ENCODE peak calls at places on chromosomes 7 and 10, in eight cellular contexts. O is pancreas, E is nephron progenitor cell, M is mucosa of descending colon, J is GOT3, H is RCC 7860, Y is A549, W is EH. V is an unnamed sample.

GRCh38 chr10:73743905-73744689 is at the start of gene SEC24C:
- DNase-seq in H (peak; percentile 90), Y (peak; percentile 96), M (peak; percentile 97), O (peak; percentile 98), J (peak; percentile 95), W (peak; percentile 97), E (peak; percentile 92), V (peak; percentile 95)

GRCh38 chr7:37201003-37201875 is 247.4 kb downstream of the ELMO1 start:
- DNase-seq in O (peak; percentile 88), E (peak; percentile 83), Y (peak; percentile 70), M (peak; percentile 89), J (peak; percentile 50), H (peak; percentile 56), W (peak; percentile 74), V (peak; percentile 80)

GRCh38 chr10:132617781-132618052 is 80.1 kb downstream of the INPP5A start:
- DNase-seq in E (no peak), O (no peak), M (no peak), W (no peak), J (no peak), H (no peak), Y (no peak), V (no peak)

GRCh38 chr10:48545462-48546145 is 59.3 kb downstream of the ARHGAP22 start:
- DNase-seq in J (no peak), O (no peak), H (no peak), E (no peak), M (no peak), Y (no peak), W (no peak), V (no peak)

GRCh38 chr7:2937701-2938513 is 93.8 kb upstream of the GNA12 start:
- DNase-seq in Y (no peak), O (no peak), J (no peak), M (no peak), H (no peak), E (no peak), W (no peak), V (peak; percentile 70)

GRCh38 chr10:104614245-104614831 is 26.8 kb upstream of the SORCS3 start:
- DNase-seq in E (peak; percentile 18), J (no peak), O (no peak), M (peak; percentile 24), Y (peak; percentile 38), W (peak; percentile 41), H (peak; percentile 20), V (no peak)

GRCh38 chr10:124464028-124464751 is 2.6 kb downstream of the LHPP start:
- DNase-seq in J (no peak), H (no peak), E (no peak), M (no peak), W (no peak), O (no peak), Y (no peak), V (peak; percentile 76)

GRCh38 chr10:986881-987634 is 1.2 kb upstream of the GTPBP4 start:
- DNase-seq in J (no peak), H (peak; percentile 89), E (no peak), M (no peak), Y (no peak), W (peak; percentile 94), O (no peak), V (no peak)

GRCh38 chr7:31251441-31251840 is 89.1 kb downstream of the NEUROD6 start:
- DNase-seq in E (no peak), Y (no peak), J (no peak), M (no peak), H (no peak), O (no peak), W (no peak), V (no peak)

GRCh38 chr7:23347682-23348180 is 48.6 kb downstream of the MALSU1 start:
- DNase-seq in W (peak; percentile 93), Y (peak; percentile 60), M (no peak), J (no peak), E (no peak), H (peak; percentile 38), O (no peak), V (no peak)

GRCh38 chr10:29480281-29480954 is 154.4 kb downstream of the SVIL start:
- DNase-seq in J (no peak), H (peak; percentile 94), E (no peak), M (no peak), W (no peak), Y (no peak), O (no peak), V (no peak)

GRCh38 chr7:17275749-17276671 is 22.4 kb upstream of the AHR start:
- DNase-seq in J (no peak), W (peak; percentile 96), O (no peak), H (peak; percentile 90), M (no peak), E (no peak), Y (peak; percentile 77), V (no peak)

GRCh38 chr10:92972066-92972870 is 88.3 kb upstream of the CYP26C1 start:
- DNase-seq in J (no peak), E (no peak), W (peak; percentile 92), O (no peak), H (peak; percentile 76), M (peak; percentile 8), Y (peak; percentile 75), V (no peak)

GRCh38 chr10:24463683-24464426 is 254.9 kb downstream of the KIAA1217 start:
- DNase-seq in E (no peak), H (peak; percentile 87), Y (peak; percentile 16), W (peak; percentile 93), M (peak; percentile 67), J (peak; percentile 15), O (no peak), V (peak; percentile 40)

GRCh38 chr7:55121249-55121648 is 102.4 kb downstream of the EGFR start:
- DNase-seq in J (no peak), M (no peak), Y (no peak), O (no peak), H (no peak), E (no peak), W (no peak), V (no peak)

GRCh38 chr10:44859546-44860285 is 51.4 kb upstream of the TMEM72 start:
- DNase-seq in H (no peak), E (no peak), M (no peak), Y (no peak), W (no peak), J (no peak), O (no peak), V (no peak)

GRCh38 chr10:85643839-85644525 is 722.6 kb downstream of the GRID1 start:
- DNase-seq in Y (peak; percentile 84), E (no peak), H (peak; percentile 96), W (no peak), M (no peak), O (no peak), J (no peak), V (no peak)

GRCh38 chr10:76420725-76421124 is 989.3 kb downstream of the LRMDA start:
- DNase-seq in H (no peak), Y (no peak), E (no peak), J (no peak), W (no peak), O (no peak), M (no peak), V (no peak)

GRCh38 chr7:121486590-121486989 is 90.5 kb upstream of the FAM3C start:
- DNase-seq in E (no peak), H (no peak), W (no peak), O (no peak), J (no peak), M (no peak), Y (no peak), V (no peak)

GRCh38 chr7:19294629-19295028 is 149.4 kb upstream of the FERD3L start:
- DNase-seq in H (no peak), W (peak; percentile 85), Y (no peak), J (no peak), O (no peak), M (no peak), E (no peak), V (no peak)

GRCh38 chr10:109952526-109952925 is 29.2 kb upstream of the XPNPEP1 start:
- DNase-seq in M (no peak), W (no peak), E (no peak), J (no peak), Y (no peak), H (no peak), O (no peak), V (no peak)

GRCh38 chr10:123967626-123968243 is 76.1 kb upstream of the CPXM2 start:
- DNase-seq in J (peak; percentile 36), Y (peak; percentile 58), M (peak; percentile 79), W (peak; percentile 63), H (peak; percentile 23), E (peak; percentile 90), O (peak; percentile 84), V (peak; percentile 70)

GRCh38 chr7:42645906-42646305 is 266.0 kb downstream of the C7orf25 start:
- DNase-seq in O (no peak), J (no peak), E (no peak), H (no peak), Y (no peak), M (no peak), W (no peak), V (no peak)

GRCh38 chr7:5501465-5501864 is 77.8 kb upstream of the TNRC18 start:
- DNase-seq in M (no peak), W (no peak), E (no peak), H (no peak), J (no peak), O (no peak), Y (no peak), V (no peak)

GRCh38 chr7:12712236-12712635 is 24.8 kb downstream of the ARL4A start:
- DNase-seq in Y (no peak), J (no peak), O (no peak), H (no peak), M (no peak), W (peak; percentile 29), E (no peak), V (no peak)

GRCh38 chr7:66741-67140 is 125.6 kb upstream of the FAM20C start:
- DNase-seq in M (no peak), E (no peak), H (no peak), O (peak; percentile 31), J (no peak), W (no peak), Y (no peak), V (no peak)

GRCh38 chr7:148162808-148163207 is 427.8 kb upstream of the C7orf33 start:
- DNase-seq in J (no peak), O (no peak), W (no peak), H (no peak), Y (no peak), E (no peak), M (no peak), V (no peak)

GRCh38 chr10:28241766-28242399 is 61.0 kb downstream of the MPP7 start:
- DNase-seq in W (peak; percentile 67), J (no peak), M (peak; percentile 58), E (peak; percentile 41), O (no peak), Y (peak; percentile 53), H (peak; percentile 29), V (no peak)

GRCh38 chr10:16887565-16887964 is 70.3 kb upstream of the RSU1 start:
- DNase-seq in W (peak; percentile 97), O (no peak), M (no peak), E (no peak), Y (no peak), J (no peak), H (peak; percentile 57), V (no peak)

V was measured in right lobe of liver.